ENCODE peak calls at places on chromosomes 11 and 22, in four cellular contexts. One of them, this sample, is unnamed.

GRCh38 chr11:113615098-113615497 is 91.0 kb downstream of the TMPRSS5 start:
- DNase-seq in bronchial epithelial cell: no peak
- DNase-seq in NCI-H2107: peak; percentile 5
- DNase-seq in HTR-8/SVneo: no peak
- DNase-seq in this sample: no peak

GRCh38 chr11:34165786-34166557 is 60.5 kb downstream of the NAT10 start:
- DNase-seq in bronchial epithelial cell: peak; percentile 19
- DNase-seq in NCI-H2107: no peak
- DNase-seq in HTR-8/SVneo: no peak
- DNase-seq in this sample: no peak

GRCh38 chr11:110430267-110431211 is 791 bp downstream of the FDX1 start:
- DNase-seq in bronchial epithelial cell: peak; percentile 62
- DNase-seq in NCI-H2107: no peak
- DNase-seq in HTR-8/SVneo: peak; percentile 25
- DNase-seq in this sample: no peak

GRCh38 chr22:37218399-37218770 is 6.1 kb upstream of the SSTR3 start:
- DNase-seq in bronchial epithelial cell: no peak
- DNase-seq in NCI-H2107: no peak
- DNase-seq in HTR-8/SVneo: no peak
- DNase-seq in this sample: no peak

GRCh38 chr11:59754494-59754858 is 700 bp upstream of the STX3 start:
- DNase-seq in bronchial epithelial cell: peak; percentile 21
- DNase-seq in NCI-H2107: no peak
- DNase-seq in HTR-8/SVneo: no peak
- DNase-seq in this sample: no peak

GRCh38 chr11:124900464-124900863 is 2.8 kb upstream of the ROBO4 start:
- DNase-seq in bronchial epithelial cell: peak; percentile 85
- DNase-seq in NCI-H2107: no peak
- DNase-seq in HTR-8/SVneo: peak; percentile 63
- DNase-seq in this sample: no peak

GRCh38 chr11:121311373-121311772 is 18.8 kb downstream of the SC5D start:
- DNase-seq in bronchial epithelial cell: no peak
- DNase-seq in NCI-H2107: no peak
- DNase-seq in HTR-8/SVneo: no peak
- DNase-seq in this sample: no peak

GRCh38 chr11:93089474-93090102 is 108.2 kb downstream of the SLC36A4 start:
- DNase-seq in bronchial epithelial cell: peak; percentile 61
- DNase-seq in NCI-H2107: no peak
- DNase-seq in HTR-8/SVneo: no peak
- DNase-seq in this sample: no peak

GRCh38 chr11:70082829-70083228 is 4.7 kb downstream of the ANO1 start:
- DNase-seq in bronchial epithelial cell: no peak
- DNase-seq in NCI-H2107: no peak
- DNase-seq in HTR-8/SVneo: no peak
- DNase-seq in this sample: no peak

GRCh38 chr11:22666700-22667439 is 459 bp downstream of the GAS2 start:
- DNase-seq in bronchial epithelial cell: no peak
- DNase-seq in NCI-H2107: no peak
- DNase-seq in HTR-8/SVneo: no peak
- DNase-seq in this sample: no peak

GRCh38 chr22:45007247-45007945 is 2.4 kb downstream of the PHF21B start:
- DNase-seq in bronchial epithelial cell: no peak
- DNase-seq in NCI-H2107: no peak
- DNase-seq in HTR-8/SVneo: peak; percentile 30
- DNase-seq in this sample: no peak

GRCh38 chr22:30556388-30556787 is 9.8 kb upstream of the SEC14L6 start:
- DNase-seq in bronchial epithelial cell: no peak
- DNase-seq in NCI-H2107: no peak
- DNase-seq in HTR-8/SVneo: no peak
- DNase-seq in this sample: no peak

This sample was measured in NCI-H2081 treated with DMSO at 0.1 percent for 48 hours.